ENCODE peak calls at places on chromosomes 1 and 21, in ten cellular contexts. T is HL-60; Y is keratinocyte; U is activated CD4-positive, alpha-beta T cell treated with anti-CD3 and anti-CD28 coated beads, Interleukin-2, amount 50 U/mL, for 1 hour; L is T-cell; H is stimulated activated CD4-positive, alpha-beta T cell treated with anti-CD3 and anti-CD28 coated beads, Interleukin-15, amount 100 ng/mL, for 1 hour; B is naive thymus-derived CD8-positive, alpha-beta T cell; S is AG09319; K is AG08396; E is HuH-7.5. A is an unnamed sample.

GRCh38 chr1:216961516-216961915 is 238.3 kb upstream of the ESRRG start:
- DNase-seq in S (no peak), K (no peak), Y (no peak), U (no peak), H (no peak), E (no peak), T (no peak), L (no peak), B (no peak), A (no peak)

GRCh38 chr21:42532466-42533181 is 19.0 kb downstream of the SLC37A1 start:
- DNase-seq in K (peak), U (no peak), Y (no peak), S (no peak), T (no peak), L (no peak), B (no peak), E (no peak), H (no peak), A (no peak)

GRCh38 chr1:151006331-151007052 is at the start of gene MINDY1:
- DNase-seq in E (peak), T (peak), Y (peak), B (peak), L (no peak), K (peak), U (peak), H (no peak), S (peak), A (peak)

GRCh38 chr1:14254184-14254583 is 344.3 kb upstream of the KAZN start:
- DNase-seq in L (no peak), S (no peak), T (no peak), U (no peak), H (no peak), B (no peak), E (no peak), K (no peak), Y (no peak), A (no peak)

GRCh38 chr1:230104395-230105244 is 37.6 kb downstream of the GALNT2 start:
- DNase-seq in H (peak), K (peak), E (peak), Y (peak), T (peak), S (peak), U (peak), B (no peak), L (no peak), A (no peak)

GRCh38 chr1:71343686-71344416 is 263.0 kb upstream of the ZRANB2 start:
- DNase-seq in H (no peak), L (no peak), U (no peak), B (no peak), T (no peak), E (no peak), K (no peak), S (no peak), Y (no peak), A (no peak)

GRCh38 chr1:65467536-65467935 is 47.1 kb downstream of the LEPR start:
- DNase-seq in U (no peak), S (no peak), E (no peak), B (no peak), H (no peak), Y (no peak), L (no peak), T (no peak), K (no peak), A (no peak)

GRCh38 chr21:41879190-41879998 is at the start of gene PRDM15:
- DNase-seq in T (peak), S (peak), K (peak), U (peak), E (peak), L (peak), B (peak), H (peak), Y (no peak), A (peak)

GRCh38 chr1:14937288-14937949 is 216.1 kb upstream of the TMEM51 start:
- DNase-seq in B (no peak), S (no peak), H (no peak), E (no peak), Y (no peak), K (no peak), U (no peak), T (no peak), L (no peak), A (no peak)

GRCh38 chr1:20358761-20359263 is 68.1 kb downstream of the VWA5B1 start:
- DNase-seq in T (no peak), L (no peak), E (peak), H (no peak), K (peak), Y (no peak), U (no peak), B (no peak), S (peak), A (no peak)

GRCh38 chr1:161218301-161219077 is 3.4 kb downstream of the FCER1G start:
- DNase-seq in K (no peak), E (no peak), Y (no peak), H (no peak), L (no peak), T (no peak), B (no peak), S (no peak), U (no peak), A (no peak)

GRCh38 chr1:117060441-117061317 is 553 bp downstream of the TTF2 start:
- DNase-seq in Y (no peak), E (peak), U (peak), L (no peak), S (no peak), K (peak), H (no peak), T (no peak), B (no peak), A (no peak)

GRCh38 chr1:54246097-54246721 is 46.2 kb downstream of the MRPL37 start:
- DNase-seq in H (no peak), L (no peak), T (no peak), S (no peak), Y (no peak), B (no peak), U (no peak), K (no peak), E (no peak), A (no peak)

GRCh38 chr1:197598935-197599334 is 176.3 kb downstream of the DENND1B start:
- DNase-seq in T (no peak), U (no peak), K (no peak), S (no peak), B (no peak), H (no peak), Y (no peak), E (no peak), L (no peak), A (no peak)

GRCh38 chr21:37259426-37259825 is 7.7 kb downstream of the VPS26C start:
- DNase-seq in H (no peak), K (no peak), E (no peak), T (no peak), S (no peak), L (no peak), B (no peak), Y (no peak), U (no peak), A (no peak)

GRCh38 chr1:244369256-244370057 is 82.3 kb downstream of the ADSS2 start:
- DNase-seq in K (no peak), S (no peak), U (no peak), E (no peak), B (no peak), T (no peak), L (no peak), Y (peak), H (no peak), A (no peak)

GRCh38 chr1:112344754-112345423 is 51.1 kb upstream of the CTTNBP2NL start:
- DNase-seq in E (no peak), T (no peak), K (no peak), L (peak), Y (no peak), B (no peak), H (no peak), U (no peak), S (no peak), A (no peak)

GRCh38 chr1:234927968-234928635 is 200.5 kb downstream of the TOMM20 start:
- DNase-seq in E (no peak), L (no peak), T (no peak), S (no peak), B (no peak), Y (no peak), K (no peak), H (no peak), U (peak), A (no peak)

GRCh38 chr1:109768335-109768650 is 4.6 kb upstream of the EPS8L3 start:
- DNase-seq in B (no peak), S (no peak), T (no peak), E (no peak), L (no peak), Y (no peak), U (no peak), K (no peak), H (no peak), A (no peak)

GRCh38 chr1:36857761-36858160 is 176.6 kb downstream of the GRIK3 start:
- DNase-seq in L (no peak), B (no peak), E (no peak), K (no peak), H (no peak), S (no peak), Y (no peak), T (no peak), U (no peak), A (no peak)

GRCh38 chr1:179031855-179032513 is 6.3 kb downstream of the FAM20B start:
- DNase-seq in Y (no peak), E (no peak), T (no peak), L (no peak), H (no peak), S (no peak), U (no peak), K (no peak), B (no peak), A (no peak)

GRCh38 chr1:97632776-97633175 is 288.1 kb downstream of the DPYD start:
- DNase-seq in H (no peak), Y (no peak), U (no peak), T (no peak), L (no peak), K (no peak), E (no peak), S (no peak), B (no peak), A (no peak)

GRCh38 chr1:107362468-107362867 is 221.6 kb downstream of the NTNG1 start:
- DNase-seq in U (no peak), B (no peak), T (no peak), S (no peak), L (no peak), Y (no peak), K (no peak), H (no peak), E (no peak), A (no peak)

GRCh38 chr1:89126602-89127001 is 688 bp upstream of the GBP2 start:
- DNase-seq in E (no peak), Y (no peak), L (no peak), T (no peak), K (no peak), H (no peak), U (peak), S (no peak), B (no peak), A (no peak)

GRCh38 chr1:169031566-169032224 is 74.8 kb upstream of the ATP1B1 start:
- DNase-seq in H (no peak), S (no peak), B (no peak), U (no peak), K (no peak), L (no peak), E (no peak), Y (no peak), T (no peak), A (no peak)

GRCh38 chr21:31500071-31500470 is 156.0 kb upstream of the TIAM1 start:
- DNase-seq in Y (no peak), E (no peak), U (no peak), B (no peak), S (no peak), L (no peak), H (no peak), K (no peak), T (no peak), A (no peak)

GRCh38 chr1:44219301-44219626 is 6.0 kb downstream of the DMAP1 start:
- DNase-seq in L (no peak), K (no peak), E (no peak), Y (no peak), T (no peak), H (no peak), B (no peak), U (no peak), S (no peak), A (no peak)

GRCh38 chr1:169103443-169103842 is 3.0 kb upstream of the ATP1B1 start:
- DNase-seq in K (no peak), E (no peak), U (no peak), S (no peak), L (no peak), B (no peak), Y (no peak), H (no peak), T (no peak), A (no peak)

GRCh38 chr1:86380257-86380861 is 15.8 kb downstream of the ODF2L start:
- DNase-seq in E (no peak), L (no peak), S (peak), B (peak), Y (peak), U (no peak), T (no peak), K (peak), H (no peak), A (no peak)

GRCh38 chr1:11383553-11384169 is 95.3 kb upstream of the DISP3 start:
- DNase-seq in Y (no peak), B (no peak), E (no peak), K (no peak), S (no peak), H (no peak), T (no peak), L (no peak), U (no peak), A (no peak)

GRCh38 chr1:25760122-25760719 is 39.8 kb upstream of the SELENON start:
- DNase-seq in H (no peak), U (no peak), Y (no peak), L (no peak), B (no peak), S (no peak), K (no peak), T (no peak), E (no peak), A (no peak)

GRCh38 chr21:35244514-35244913 is 195.4 kb upstream of the RUNX1 start:
- DNase-seq in B (no peak), K (no peak), T (no peak), H (no peak), S (no peak), L (no peak), U (no peak), Y (no peak), E (no peak), A (no peak)

GRCh38 chr1:164682570-164682969 is 123.6 kb downstream of the PBX1 start:
- DNase-seq in E (no peak), L (no peak), H (no peak), U (no peak), T (no peak), K (no peak), B (no peak), Y (no peak), S (no peak), A (no peak)

GRCh38 chr1:4963251-4963650 is 308.8 kb downstream of the AJAP1 start:
- DNase-seq in S (no peak), H (no peak), B (no peak), E (no peak), U (no peak), Y (no peak), T (no peak), K (no peak), L (no peak), A (no peak)

GRCh38 chr1:43009274-43009673 is 50.6 kb upstream of the SLC2A1 start:
- DNase-seq in T (no peak), L (no peak), U (no peak), E (no peak), Y (no peak), H (no peak), B (no peak), K (no peak), S (no peak), A (no peak)

GRCh38 chr21:33674226-33674625 is 31.9 kb downstream of the ITSN1 start:
- DNase-seq in L (no peak), H (no peak), K (no peak), T (no peak), B (no peak), Y (no peak), U (no peak), S (no peak), E (no peak), A (no peak)

GRCh38 chr1:6421266-6421665 is 1.5 kb upstream of the HES2 start:
- DNase-seq in B (no peak), L (no peak), H (no peak), Y (no peak), K (no peak), S (no peak), T (no peak), U (no peak), E (no peak), A (no peak)

A was measured in cerebellar nuclear complex.